ENCODE peak calls at places on chromosomes 4 and X, in ten cellular contexts. One of them, this sample, is unnamed. For H3K4me1, the result is how much of the 10 kb centered on the place peaks cover.

GRCh38 chr4:96558466-96558865 is 718.6 kb downstream of the PDHA2 start:
- DNase-seq in tibial nerve: no peak
- DNase-seq in A549: no peak
- DNase-seq in body of pancreas: no peak
- DNase-seq in HCT116: no peak
- DNase-seq in foreskin keratinocyte: no peak
- DNase-seq in Panc1: no peak
- DNase-seq in IMR-90: no peak
- DNase-seq in K562: no peak
- DNase-seq in testis: no peak
- DNase-seq in this sample: no peak

GRCh38 chr4:76216521-76216920 is 2.9 kb upstream of the SCARB2 start:
- DNase-seq in tibial nerve: no peak
- DNase-seq in A549: no peak
- DNase-seq in body of pancreas: no peak
- DNase-seq in HCT116: no peak
- DNase-seq in foreskin keratinocyte: no peak
- DNase-seq in Panc1: no peak
- DNase-seq in IMR-90: no peak
- DNase-seq in K562: no peak
- DNase-seq in testis: no peak
- DNase-seq in this sample: no peak

GRCh38 chr4:159048166-159048886 is 54.6 kb upstream of the RAPGEF2 start:
- DNase-seq in tibial nerve: peak
- DNase-seq in A549: peak
- DNase-seq in body of pancreas: peak
- DNase-seq in HCT116: no peak
- DNase-seq in foreskin keratinocyte: peak
- DNase-seq in Panc1: peak
- DNase-seq in IMR-90: peak
- DNase-seq in K562: peak
- DNase-seq in testis: peak
- DNase-seq in this sample: peak

GRCh38 chr4:15344041-15344440 is 83.8 kb upstream of the C1QTNF7 start:
- DNase-seq in tibial nerve: no peak
- DNase-seq in A549: no peak
- DNase-seq in body of pancreas: no peak
- DNase-seq in HCT116: no peak
- DNase-seq in foreskin keratinocyte: peak
- DNase-seq in Panc1: no peak
- DNase-seq in IMR-90: peak
- DNase-seq in K562: no peak
- DNase-seq in testis: no peak
- DNase-seq in this sample: no peak

GRCh38 chr4:113978561-113979156 is 788 bp downstream of the ARSJ start:
- DNase-seq in tibial nerve: no peak
- DNase-seq in A549: peak
- DNase-seq in body of pancreas: no peak
- DNase-seq in HCT116: no peak
- DNase-seq in foreskin keratinocyte: peak
- DNase-seq in Panc1: no peak
- DNase-seq in IMR-90: peak
- DNase-seq in K562: no peak
- DNase-seq in testis: peak
- DNase-seq in this sample: peak

GRCh38 chr4:48290146-48290772 is 20.6 kb upstream of the TEC start:
- DNase-seq in tibial nerve: no peak
- DNase-seq in A549: peak
- DNase-seq in body of pancreas: peak
- DNase-seq in HCT116: peak
- DNase-seq in foreskin keratinocyte: peak
- DNase-seq in Panc1: no peak
- DNase-seq in IMR-90: no peak
- DNase-seq in K562: peak
- DNase-seq in testis: no peak
- DNase-seq in this sample: no peak

GRCh38 chr4:94575652-94576051 is 123.9 kb downstream of the PDLIM5 start:
- DNase-seq in tibial nerve: no peak
- DNase-seq in A549: no peak
- DNase-seq in body of pancreas: no peak
- DNase-seq in HCT116: no peak
- DNase-seq in foreskin keratinocyte: no peak
- DNase-seq in Panc1: no peak
- DNase-seq in IMR-90: no peak
- DNase-seq in K562: no peak
- DNase-seq in testis: no peak
- DNase-seq in this sample: no peak

GRCh38 chr4:135838889-135839288 is 1637.3 kb upstream of the PABPC4L start:
- DNase-seq in tibial nerve: no peak
- DNase-seq in A549: peak
- DNase-seq in body of pancreas: no peak
- DNase-seq in HCT116: peak
- DNase-seq in foreskin keratinocyte: peak
- DNase-seq in Panc1: no peak
- DNase-seq in IMR-90: peak
- DNase-seq in K562: no peak
- DNase-seq in testis: no peak
- DNase-seq in this sample: no peak

GRCh38 chr4:118206627-118207026 is 146.2 kb downstream of the PRSS12 start:
- DNase-seq in tibial nerve: no peak
- DNase-seq in A549: no peak
- DNase-seq in body of pancreas: no peak
- DNase-seq in HCT116: no peak
- DNase-seq in foreskin keratinocyte: no peak
- DNase-seq in Panc1: no peak
- DNase-seq in IMR-90: peak
- DNase-seq in K562: no peak
- DNase-seq in testis: no peak
- DNase-seq in this sample: no peak

GRCh38 chr4:110296892-110297291 is 98.5 kb upstream of the ELOVL6 start:
- DNase-seq in tibial nerve: no peak
- DNase-seq in A549: no peak
- DNase-seq in body of pancreas: no peak
- DNase-seq in HCT116: no peak
- DNase-seq in foreskin keratinocyte: no peak
- DNase-seq in Panc1: no peak
- DNase-seq in IMR-90: no peak
- DNase-seq in K562: no peak
- DNase-seq in testis: no peak
- DNase-seq in this sample: no peak

GRCh38 chr4:123158576-123158975 is 236.2 kb upstream of the NUDT6 start:
- DNase-seq in tibial nerve: no peak
- DNase-seq in A549: no peak
- DNase-seq in body of pancreas: no peak
- DNase-seq in HCT116: no peak
- DNase-seq in foreskin keratinocyte: peak
- DNase-seq in Panc1: no peak
- DNase-seq in IMR-90: no peak
- DNase-seq in K562: no peak
- DNase-seq in testis: no peak
- DNase-seq in this sample: no peak

GRCh38 chr4:139266583-139267257 is 13.3 kb downstream of the MGARP start:
- DNase-seq in tibial nerve: peak
- DNase-seq in A549: peak
- DNase-seq in body of pancreas: peak
- DNase-seq in HCT116: no peak
- DNase-seq in foreskin keratinocyte: peak
- DNase-seq in Panc1: no peak
- DNase-seq in IMR-90: peak
- DNase-seq in K562: peak
- DNase-seq in testis: peak
- DNase-seq in this sample: peak

GRCh38 chr4:142818009-142818408 is 28.1 kb downstream of the INPP4B start:
- DNase-seq in tibial nerve: no peak
- DNase-seq in A549: no peak
- DNase-seq in body of pancreas: no peak
- DNase-seq in HCT116: peak
- DNase-seq in foreskin keratinocyte: no peak
- DNase-seq in Panc1: no peak
- DNase-seq in IMR-90: peak
- DNase-seq in K562: no peak
- DNase-seq in testis: no peak
- DNase-seq in this sample: no peak

GRCh38 chr4:17497890-17498523 is 13.9 kb downstream of the QDPR start:
- DNase-seq in tibial nerve: no peak
- DNase-seq in A549: no peak
- DNase-seq in body of pancreas: no peak
- DNase-seq in HCT116: no peak
- DNase-seq in foreskin keratinocyte: no peak
- DNase-seq in Panc1: no peak
- DNase-seq in IMR-90: peak
- DNase-seq in K562: no peak
- DNase-seq in testis: no peak
- DNase-seq in this sample: no peak

GRCh38 chr4:148704291-148704690 is 262.1 kb upstream of the NR3C2 start:
- DNase-seq in tibial nerve: no peak
- DNase-seq in A549: no peak
- DNase-seq in body of pancreas: no peak
- DNase-seq in HCT116: no peak
- DNase-seq in foreskin keratinocyte: no peak
- DNase-seq in Panc1: no peak
- DNase-seq in IMR-90: no peak
- DNase-seq in K562: no peak
- DNase-seq in testis: no peak
- DNase-seq in this sample: no peak

GRCh38 chr4:178316211-178316610 is 874.0 kb upstream of the AGA start:
- DNase-seq in tibial nerve: no peak
- DNase-seq in A549: no peak
- DNase-seq in body of pancreas: no peak
- DNase-seq in HCT116: no peak
- DNase-seq in foreskin keratinocyte: no peak
- DNase-seq in Panc1: no peak
- DNase-seq in IMR-90: no peak
- DNase-seq in K562: no peak
- DNase-seq in testis: no peak
- DNase-seq in this sample: no peak
- H3K27ac ChIP-seq in tibial nerve: no peak
- H3K27ac ChIP-seq in A549: no peak
- H3K27ac ChIP-seq in body of pancreas: no peak
- H3K27ac ChIP-seq in HCT116: no peak
- H3K27ac ChIP-seq in foreskin keratinocyte: no peak
- H3K27ac ChIP-seq in Panc1: no peak
- H3K27ac ChIP-seq in IMR-90: no peak
- H3K27ac ChIP-seq in K562: no peak
- H3K27ac ChIP-seq in testis: no peak
- H3K27ac ChIP-seq in this sample: no peak

GRCh38 chrX:47061238-47061919 is 16.9 kb upstream of the RGN start:
- DNase-seq in tibial nerve: no peak
- DNase-seq in A549: no peak
- DNase-seq in body of pancreas: no peak
- DNase-seq in HCT116: no peak
- DNase-seq in foreskin keratinocyte: no peak
- DNase-seq in Panc1: no peak
- DNase-seq in IMR-90: no peak
- DNase-seq in K562: no peak
- DNase-seq in testis: no peak
- DNase-seq in this sample: no peak
- TF ChIP-seq CTCF in tibial nerve: no peak
- TF ChIP-seq CTCF in A549: no peak
- TF ChIP-seq CTCF in body of pancreas: no peak
- TF ChIP-seq CTCF in HCT116: no peak
- TF ChIP-seq CTCF in foreskin keratinocyte: no peak
- TF ChIP-seq CTCF in Panc1: no peak
- TF ChIP-seq CTCF in IMR-90: no peak
- TF ChIP-seq CTCF in K562: no peak
- TF ChIP-seq CTCF in testis: no peak
- TF ChIP-seq CTCF in this sample: no peak

GRCh38 chr4:169663894-169664293 is 43.5 kb downstream of the CLCN3 start:
- DNase-seq in tibial nerve: no peak
- DNase-seq in A549: no peak
- DNase-seq in body of pancreas: no peak
- DNase-seq in HCT116: no peak
- DNase-seq in foreskin keratinocyte: peak
- DNase-seq in Panc1: no peak
- DNase-seq in IMR-90: peak
- DNase-seq in K562: no peak
- DNase-seq in testis: no peak
- DNase-seq in this sample: no peak

GRCh38 chr4:169664615-169665014 is 44.2 kb downstream of the CLCN3 start:
- DNase-seq in tibial nerve: no peak
- DNase-seq in A549: no peak
- DNase-seq in body of pancreas: no peak
- DNase-seq in HCT116: no peak
- DNase-seq in foreskin keratinocyte: no peak
- DNase-seq in Panc1: no peak
- DNase-seq in IMR-90: no peak
- DNase-seq in K562: no peak
- DNase-seq in testis: no peak
- DNase-seq in this sample: no peak

GRCh38 chr4:169663402-169663801 is 43.0 kb downstream of the CLCN3 start:
- DNase-seq in tibial nerve: no peak
- DNase-seq in A549: no peak
- DNase-seq in body of pancreas: no peak
- DNase-seq in HCT116: no peak
- DNase-seq in foreskin keratinocyte: no peak
- DNase-seq in Panc1: no peak
- DNase-seq in IMR-90: no peak
- DNase-seq in K562: no peak
- DNase-seq in testis: no peak
- DNase-seq in this sample: no peak

GRCh38 chr4:169665039-169665732 is 44.8 kb downstream of the CLCN3 start:
- DNase-seq in tibial nerve: no peak
- DNase-seq in A549: no peak
- DNase-seq in body of pancreas: no peak
- DNase-seq in HCT116: no peak
- DNase-seq in foreskin keratinocyte: no peak
- DNase-seq in Panc1: no peak
- DNase-seq in IMR-90: no peak
- DNase-seq in K562: peak
- DNase-seq in testis: no peak
- DNase-seq in this sample: no peak

GRCh38 chr4:169668069-169668721 is 47.8 kb downstream of the CLCN3 start:
- DNase-seq in tibial nerve: no peak
- DNase-seq in A549: no peak
- DNase-seq in body of pancreas: peak
- DNase-seq in HCT116: no peak
- DNase-seq in foreskin keratinocyte: no peak
- DNase-seq in Panc1: no peak
- DNase-seq in IMR-90: no peak
- DNase-seq in K562: no peak
- DNase-seq in testis: no peak
- DNase-seq in this sample: no peak
- H3K4me1 ChIP-seq in tibial nerve: under half
- H3K4me1 ChIP-seq in A549: under half
- H3K4me1 ChIP-seq in body of pancreas: under half
- H3K4me1 ChIP-seq in HCT116: under half
- H3K4me1 ChIP-seq in foreskin keratinocyte: under half
- H3K4me1 ChIP-seq in Panc1: under half
- H3K4me1 ChIP-seq in IMR-90: under half
- H3K4me1 ChIP-seq in K562: under half
- H3K4me1 ChIP-seq in testis: under half
- H3K4me1 ChIP-seq in this sample: under half

GRCh38 chr4:6767341-6767724 is 15.2 kb upstream of the KIAA0232 start:
- DNase-seq in tibial nerve: no peak
- DNase-seq in A549: no peak
- DNase-seq in body of pancreas: peak
- DNase-seq in HCT116: no peak
- DNase-seq in foreskin keratinocyte: peak
- DNase-seq in Panc1: no peak
- DNase-seq in IMR-90: peak
- DNase-seq in K562: no peak
- DNase-seq in testis: no peak
- DNase-seq in this sample: no peak
- H3K27ac ChIP-seq in tibial nerve: peak
- H3K27ac ChIP-seq in A549: no peak
- H3K27ac ChIP-seq in body of pancreas: peak
- H3K27ac ChIP-seq in HCT116: no peak
- H3K27ac ChIP-seq in foreskin keratinocyte: peak
- H3K27ac ChIP-seq in Panc1: no peak
- H3K27ac ChIP-seq in IMR-90: no peak
- H3K27ac ChIP-seq in K562: no peak
- H3K27ac ChIP-seq in testis: no peak
- H3K27ac ChIP-seq in this sample: no peak

This sample was measured in left lung.